ENCODE peak calls at places on chromosomes 3 and 15, in four cellular contexts. One of them, this sample, is unnamed.
A peak's percentile ranks its signal among the peaks of the same experiment; 100 is the strongest.

GRCh38 chr15:52783929-52784798 is 6.0 kb downstream of the ONECUT1 start:
- DNase-seq in HepG2: no peak
- DNase-seq in GM12878: no peak
- DNase-seq in K562: peak; percentile 53
- DNase-seq in this sample: peak; percentile 80

GRCh38 chr15:88401972-88402656 is 65.1 kb downstream of the MRPL46 start:
- DNase-seq in HepG2: no peak
- DNase-seq in GM12878: no peak
- DNase-seq in K562: no peak
- DNase-seq in this sample: peak; percentile 24

GRCh38 chr3:184336484-184337230 is 743 bp upstream of the FAM131A start:
- DNase-seq in HepG2: peak; percentile 62
- DNase-seq in GM12878: no peak
- DNase-seq in K562: peak; percentile 66
- DNase-seq in this sample: no peak

GRCh38 chr3:187850256-187851010 is 105.2 kb upstream of the BCL6 start:
- DNase-seq in HepG2: peak; percentile 33
- DNase-seq in GM12878: no peak
- DNase-seq in K562: no peak
- DNase-seq in this sample: no peak

GRCh38 chr3:45548724-45549123 is 45.8 kb upstream of the LIMD1 start:
- DNase-seq in HepG2: no peak
- DNase-seq in GM12878: no peak
- DNase-seq in K562: no peak
- DNase-seq in this sample: no peak

GRCh38 chr3:134090031-134090430 is 60.3 kb upstream of the SLCO2A1 start:
- DNase-seq in HepG2: no peak
- DNase-seq in GM12878: no peak
- DNase-seq in K562: no peak
- DNase-seq in this sample: no peak

GRCh38 chr3:100407977-100408532 is 6.7 kb downstream of the LNP1 start:
- DNase-seq in HepG2: no peak
- DNase-seq in GM12878: no peak
- DNase-seq in K562: no peak
- DNase-seq in this sample: no peak

GRCh38 chr15:73856458-73857192 is 16.7 kb upstream of the TBC1D21 start:
- DNase-seq in HepG2: no peak
- DNase-seq in GM12878: no peak
- DNase-seq in K562: no peak
- DNase-seq in this sample: no peak

GRCh38 chr3:31092748-31093607 is 198.5 kb upstream of the GADL1 start:
- DNase-seq in HepG2: no peak
- DNase-seq in GM12878: no peak
- DNase-seq in K562: no peak
- DNase-seq in this sample: no peak

GRCh38 chr3:179449621-179450020 is 1.6 kb downstream of the GNB4 start:
- DNase-seq in HepG2: no peak
- DNase-seq in GM12878: no peak
- DNase-seq in K562: no peak
- DNase-seq in this sample: no peak

GRCh38 chr15:31302029-31302657 is 24.5 kb upstream of the KLF13 start:
- DNase-seq in HepG2: no peak
- DNase-seq in GM12878: no peak
- DNase-seq in K562: no peak
- DNase-seq in this sample: no peak

GRCh38 chr15:101003076-101003475 is 83.9 kb downstream of the LRRK1 start:
- DNase-seq in HepG2: no peak
- DNase-seq in GM12878: no peak
- DNase-seq in K562: no peak
- DNase-seq in this sample: no peak

GRCh38 chr15:31340591-31340990 is 14.0 kb downstream of the KLF13 start:
- DNase-seq in HepG2: no peak
- DNase-seq in GM12878: no peak
- DNase-seq in K562: no peak
- DNase-seq in this sample: no peak

GRCh38 chr15:85792872-85793621 is 1.7 kb downstream of the KLHL25 start:
- DNase-seq in HepG2: no peak
- DNase-seq in GM12878: no peak
- DNase-seq in K562: no peak
- DNase-seq in this sample: no peak

GRCh38 chr3:124791639-124792111 is 61.4 kb downstream of the UMPS start:
- DNase-seq in HepG2: no peak
- DNase-seq in GM12878: no peak
- DNase-seq in K562: no peak
- DNase-seq in this sample: no peak

GRCh38 chr3:124791142-124791541 is 60.9 kb downstream of the UMPS start:
- DNase-seq in HepG2: no peak
- DNase-seq in GM12878: no peak
- DNase-seq in K562: no peak
- DNase-seq in this sample: no peak

GRCh38 chr3:124792341-124793034 is 62.2 kb downstream of the UMPS start:
- DNase-seq in HepG2: no peak
- DNase-seq in GM12878: no peak
- DNase-seq in K562: no peak
- DNase-seq in this sample: no peak

GRCh38 chr3:124796477-124796876 is 66.2 kb downstream of the UMPS start:
- DNase-seq in HepG2: no peak
- DNase-seq in GM12878: no peak
- DNase-seq in K562: no peak
- DNase-seq in this sample: no peak

GRCh38 chr3:124793054-124793740 is 62.9 kb downstream of the UMPS start:
- DNase-seq in HepG2: no peak
- DNase-seq in GM12878: no peak
- DNase-seq in K562: no peak
- DNase-seq in this sample: no peak
- TF ChIP-seq NR2C2 in HepG2: no peak
- TF ChIP-seq NR2C2 in GM12878: no peak
- TF ChIP-seq NR2C2 in K562: no peak
- TF ChIP-seq NR2C2 in this sample: no peak

DNA sequence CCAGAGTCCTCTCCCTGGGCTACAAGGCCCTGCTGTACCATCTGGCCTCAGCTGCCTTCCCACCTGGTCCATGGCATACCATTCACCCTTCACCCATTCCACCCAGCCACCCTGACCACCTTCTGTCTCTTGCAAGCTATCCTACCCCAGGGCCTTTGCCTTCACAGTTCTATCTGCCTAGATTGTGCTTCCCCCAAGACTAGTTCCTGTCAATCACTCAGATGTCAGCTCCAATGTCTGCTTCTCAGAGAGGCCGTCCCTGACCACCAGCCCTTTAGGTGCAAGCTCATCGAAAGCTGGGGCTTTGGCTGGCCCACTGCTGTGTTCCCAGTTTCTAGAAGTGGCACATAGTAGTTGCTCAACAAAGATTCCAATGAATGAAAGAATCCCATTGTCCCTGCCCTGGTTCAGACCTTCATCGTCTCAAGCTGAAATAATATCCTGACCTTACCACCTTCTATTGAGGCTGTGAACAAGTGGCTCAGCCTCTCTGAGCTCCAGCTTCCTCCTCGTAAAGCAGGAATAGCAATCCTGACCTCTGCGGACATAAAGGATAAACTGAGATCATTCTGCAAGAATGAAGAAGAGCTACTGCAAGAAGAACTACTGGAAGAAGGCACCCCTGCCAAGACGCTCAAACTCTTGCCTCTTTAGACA is 15.8 kb downstream of the EFCAB12 start:
- DNase-seq in HepG2: no peak
- DNase-seq in GM12878: no peak
- DNase-seq in K562: no peak
- DNase-seq in this sample: no peak
- TF ChIP-seq SP1 in HepG2: no peak
- TF ChIP-seq SP1 in GM12878: no peak
- TF ChIP-seq SP1 in K562: no peak
- TF ChIP-seq SP1 in this sample: no peak

DNA sequence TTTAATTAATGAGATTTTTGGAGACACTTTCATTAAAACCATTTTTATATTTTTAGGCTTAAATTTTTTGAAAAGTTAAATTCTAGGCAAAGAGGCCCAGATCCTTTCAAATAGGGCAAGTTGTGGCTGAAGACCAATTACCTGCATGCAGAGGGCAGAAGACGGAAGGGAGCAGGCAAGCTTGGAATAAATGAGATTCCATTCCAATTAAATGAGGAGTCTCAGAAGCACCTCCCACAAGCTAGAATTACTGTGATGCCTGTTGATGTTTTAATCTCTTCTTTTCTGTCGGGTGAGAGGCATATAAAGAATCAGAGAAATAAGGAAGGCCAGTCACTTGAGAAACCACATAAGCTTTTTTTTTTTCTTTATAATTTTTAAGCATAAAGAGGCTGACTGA is 46.8 kb downstream of the KBTBD8 start:
- DNase-seq in HepG2: no peak
- DNase-seq in GM12878: no peak
- DNase-seq in K562: no peak
- DNase-seq in this sample: no peak
- TF ChIP-seq NR2C2 in HepG2: no peak
- TF ChIP-seq NR2C2 in GM12878: no peak
- TF ChIP-seq NR2C2 in K562: no peak
- TF ChIP-seq NR2C2 in this sample: no peak

DNA sequence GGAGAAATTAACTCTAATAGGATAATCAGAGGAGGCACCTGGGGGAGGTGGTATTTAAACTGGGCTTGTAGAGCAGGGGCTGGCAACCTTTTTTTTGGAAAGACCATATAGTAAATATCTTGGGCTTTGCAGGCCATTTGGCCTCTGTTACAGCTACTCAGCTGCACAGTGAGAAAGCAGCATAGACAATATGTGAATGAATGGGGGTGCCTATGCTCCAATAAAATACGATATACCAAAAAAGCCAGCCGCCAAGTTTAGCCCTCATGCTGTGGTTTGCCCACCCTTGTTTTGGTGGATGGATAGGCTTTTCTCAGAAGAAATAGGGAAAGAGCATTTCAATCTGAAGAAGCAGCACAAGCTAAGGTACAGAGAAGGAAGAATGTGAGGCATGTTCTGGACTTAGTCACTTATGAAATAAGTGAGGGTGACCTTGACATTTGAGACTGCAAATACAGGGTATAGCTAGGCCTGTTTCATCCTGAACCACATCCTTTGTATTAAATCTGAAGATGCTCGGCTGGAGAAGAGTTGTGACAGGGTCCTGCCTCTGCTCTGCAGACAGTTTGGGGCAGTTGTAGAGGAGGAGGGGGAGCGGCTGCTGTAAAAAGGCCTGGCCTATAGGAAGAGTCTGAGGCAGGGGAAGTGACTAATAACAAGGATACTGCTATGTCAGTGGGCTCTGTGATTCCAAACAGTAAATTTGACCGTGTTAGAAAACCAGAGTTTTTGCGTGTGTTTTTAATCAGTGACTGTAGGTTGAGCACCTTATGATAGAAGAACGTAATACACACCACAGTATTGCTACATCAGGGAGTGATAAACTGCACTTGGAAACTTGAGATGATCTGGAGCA is 130.9 kb upstream of the NR2E3 start:
- DNase-seq in HepG2: peak; percentile 40
- DNase-seq in GM12878: no peak
- DNase-seq in K562: no peak
- DNase-seq in this sample: no peak
- TF ChIP-seq SP1 in HepG2: no peak
- TF ChIP-seq SP1 in GM12878: no peak
- TF ChIP-seq SP1 in K562: no peak
- TF ChIP-seq SP1 in this sample: no peak

GRCh38 chr3:192354687-192355086 is 372.7 kb downstream of the FGF12 start:
- DNase-seq in HepG2: no peak
- DNase-seq in GM12878: no peak
- DNase-seq in K562: no peak
- DNase-seq in this sample: peak; percentile 12

DNA sequence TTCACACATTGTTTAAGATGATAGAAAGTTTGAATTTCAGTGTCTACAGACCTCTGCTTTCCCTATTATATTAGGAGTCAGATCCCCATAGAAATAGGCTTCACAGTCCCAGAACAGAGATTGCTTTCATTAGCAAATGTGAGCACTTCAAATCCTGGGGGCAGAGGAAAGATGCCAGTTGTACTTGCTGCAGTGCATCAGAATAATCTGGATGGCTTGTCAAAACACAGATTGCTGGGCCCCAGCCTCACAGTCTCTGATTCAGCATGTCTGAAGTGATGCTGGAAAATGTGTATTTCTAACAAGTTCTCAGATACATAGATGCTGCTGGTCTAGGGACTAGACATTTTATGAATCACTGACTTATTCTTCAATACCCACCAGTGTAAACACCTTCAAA is 375.2 kb downstream of the FGF12 start:
- DNase-seq in HepG2: no peak
- DNase-seq in GM12878: no peak
- DNase-seq in K562: no peak
- DNase-seq in this sample: no peak
- TF ChIP-seq NR2C2 in HepG2: no peak
- TF ChIP-seq NR2C2 in GM12878: no peak
- TF ChIP-seq NR2C2 in K562: no peak
- TF ChIP-seq NR2C2 in this sample: no peak

GRCh38 chr15:93349146-93349545 is 260.1 kb upstream of the RGMA start:
- DNase-seq in HepG2: no peak
- DNase-seq in GM12878: no peak
- DNase-seq in K562: no peak
- DNase-seq in this sample: no peak
- TF ChIP-seq SP1 in HepG2: no peak
- TF ChIP-seq SP1 in GM12878: no peak
- TF ChIP-seq SP1 in K562: no peak
- TF ChIP-seq SP1 in this sample: no peak

GRCh38 chr3:11226042-11226370 is 46.2 kb upstream of the ATG7 start:
- DNase-seq in HepG2: no peak
- DNase-seq in GM12878: no peak
- DNase-seq in K562: no peak
- DNase-seq in this sample: no peak
- TF ChIP-seq NR2C2 in HepG2: no peak
- TF ChIP-seq NR2C2 in GM12878: no peak
- TF ChIP-seq NR2C2 in K562: no peak
- TF ChIP-seq NR2C2 in this sample: no peak

This sample was measured in WTC11.